ENCODE peak calls at places on chromosomes 3 and 15, in seven cellular contexts. F, P, L, H, B, E and T are unnamed samples.

GRCh38 chr3:27628029-27628750 is 93.9 kb downstream of the EOMES start:
- DNase-seq in H (no peak), B (no peak), P (no peak), L (no peak), E (no peak), F (no peak), T (no peak)

GRCh38 chr3:153348457-153349137 is 186.6 kb downstream of the RAP2B start:
- DNase-seq in L (no peak), P (peak), E (no peak), H (no peak), F (no peak), B (no peak), T (no peak)

GRCh38 chr15:43545426-43545825 is 28.0 kb downstream of the MAP1A start:
- DNase-seq in L (no peak), B (no peak), H (no peak), F (no peak), E (no peak), P (no peak), T (no peak)

GRCh38 chr3:27914199-27914598 is 192.1 kb upstream of the EOMES start:
- DNase-seq in F (no peak), B (no peak), P (peak), E (no peak), L (peak), H (no peak), T (no peak)

GRCh38 chr3:140942221-140943104 is 827 bp downstream of the SLC25A36 start:
- DNase-seq in P (peak), L (peak), H (peak), F (peak), B (peak), E (peak), T (peak)

GRCh38 chr15:72982750-72983149 is 69.5 kb upstream of the NEO1 start:
- DNase-seq in H (no peak), B (no peak), L (no peak), F (no peak), E (no peak), P (no peak), T (no peak)

GRCh38 chr15:72116680-72117447 is 1.1 kb downstream of the MYO9A start:
- DNase-seq in P (no peak), B (no peak), H (peak), F (no peak), L (peak), E (peak), T (peak)

GRCh38 chr3:195043612-195044144 is 227.3 kb downstream of the XXYLT1 start:
- DNase-seq in H (no peak), L (no peak), P (no peak), B (no peak), E (no peak), F (no peak), T (no peak)

GRCh38 chr15:70876011-70876410 is 16.2 kb downstream of the THAP10 start:
- DNase-seq in F (no peak), E (no peak), H (no peak), B (no peak), P (no peak), L (no peak), T (no peak)

GRCh38 chr3:55526332-55527030 is 39.4 kb upstream of the WNT5A start:
- DNase-seq in B (no peak), H (no peak), L (no peak), P (no peak), F (no peak), E (no peak), T (no peak)